ENCODE peak calls at places on chromosomes 7 and 10, in five cellular contexts. One of them, this sample, is unnamed.

GRCh38 chr10:70053212-70053895 is 708 bp downstream of the MACROH2A2 start:
- DNase-seq in neural progenitor cell: peak
- DNase-seq in WTC11: peak
- DNase-seq in nephron progenitor cell: peak
- DNase-seq in RWPE1: peak
- DNase-seq in this sample: no peak

GRCh38 chr7:150909192-150909591 is 56.9 kb downstream of the AOC1 start:
- DNase-seq in neural progenitor cell: no peak
- DNase-seq in RWPE1: no peak
- DNase-seq in nephron progenitor cell: no peak
- DNase-seq in WTC11: no peak
- DNase-seq in this sample: no peak

GRCh38 chr10:4254101-4254994 is 469.3 kb upstream of the KLF6 start:
- DNase-seq in WTC11: no peak
- DNase-seq in nephron progenitor cell: no peak
- DNase-seq in neural progenitor cell: no peak
- DNase-seq in RWPE1: no peak
- DNase-seq in this sample: peak

GRCh38 chr10:112875474-112876267 is 74.4 kb upstream of the TCF7L2 start:
- DNase-seq in WTC11: no peak
- DNase-seq in RWPE1: peak
- DNase-seq in nephron progenitor cell: no peak
- DNase-seq in neural progenitor cell: no peak
- DNase-seq in this sample: no peak

GRCh38 chr7:117021366-117021765 is 68.1 kb downstream of the ST7 start:
- DNase-seq in WTC11: no peak
- DNase-seq in neural progenitor cell: no peak
- DNase-seq in RWPE1: no peak
- DNase-seq in nephron progenitor cell: no peak
- DNase-seq in this sample: no peak

GRCh38 chr10:132836248-132836831 is 50.4 kb upstream of the NKX6-2 start:
- DNase-seq in WTC11: no peak
- DNase-seq in neural progenitor cell: no peak
- DNase-seq in nephron progenitor cell: no peak
- DNase-seq in RWPE1: no peak
- DNase-seq in this sample: no peak

GRCh38 chr10:28838908-28839307 is 161.6 kb downstream of the BAMBI start:
- DNase-seq in RWPE1: no peak
- DNase-seq in neural progenitor cell: no peak
- DNase-seq in nephron progenitor cell: no peak
- DNase-seq in WTC11: no peak
- DNase-seq in this sample: no peak

GRCh38 chr10:32413513-32413912 is 32.4 kb upstream of the CCDC7 start:
- DNase-seq in nephron progenitor cell: no peak
- DNase-seq in neural progenitor cell: no peak
- DNase-seq in WTC11: no peak
- DNase-seq in RWPE1: peak
- DNase-seq in this sample: peak

GRCh38 chr10:6607778-6608177 is 27.7 kb upstream of the PRKCQ start:
- DNase-seq in WTC11: no peak
- DNase-seq in neural progenitor cell: no peak
- DNase-seq in nephron progenitor cell: no peak
- DNase-seq in RWPE1: no peak
- DNase-seq in this sample: no peak

GRCh38 chr7:44637788-44638594 is 31.6 kb downstream of the OGDH start:
- DNase-seq in nephron progenitor cell: no peak
- DNase-seq in WTC11: no peak
- DNase-seq in RWPE1: peak
- DNase-seq in neural progenitor cell: no peak
- DNase-seq in this sample: peak

GRCh38 chr7:75660566-75661215 is 78.0 kb downstream of the HIP1 start:
- DNase-seq in nephron progenitor cell: no peak
- DNase-seq in WTC11: no peak
- DNase-seq in neural progenitor cell: no peak
- DNase-seq in RWPE1: no peak
- DNase-seq in this sample: no peak

GRCh38 chr7:66263936-66264335 is 58.8 kb downstream of the TPST1 start:
- DNase-seq in neural progenitor cell: no peak
- DNase-seq in RWPE1: no peak
- DNase-seq in WTC11: no peak
- DNase-seq in nephron progenitor cell: no peak
- DNase-seq in this sample: no peak

GRCh38 chr7:37448057-37448636 is 517 bp downstream of the ELMO1 start:
- DNase-seq in nephron progenitor cell: no peak
- DNase-seq in neural progenitor cell: peak
- DNase-seq in RWPE1: no peak
- DNase-seq in WTC11: peak
- DNase-seq in this sample: no peak

GRCh38 chr7:23787272-23787671 is 77.3 kb downstream of the STK31 start:
- DNase-seq in WTC11: peak
- DNase-seq in RWPE1: no peak
- DNase-seq in neural progenitor cell: no peak
- DNase-seq in nephron progenitor cell: no peak
- DNase-seq in this sample: no peak

GRCh38 chr10:59234194-59234593 is 57.8 kb downstream of the PHYHIPL start:
- DNase-seq in RWPE1: no peak
- DNase-seq in nephron progenitor cell: no peak
- DNase-seq in neural progenitor cell: no peak
- DNase-seq in WTC11: no peak
- DNase-seq in this sample: no peak

GRCh38 chr7:33932832-33933468 is 27.6 kb downstream of the BMPER start:
- DNase-seq in WTC11: peak
- DNase-seq in neural progenitor cell: peak
- DNase-seq in RWPE1: peak
- DNase-seq in nephron progenitor cell: peak
- DNase-seq in this sample: peak

GRCh38 chr10:79044846-79045245 is 23.9 kb upstream of the ZMIZ1 start:
- DNase-seq in nephron progenitor cell: no peak
- DNase-seq in WTC11: no peak
- DNase-seq in neural progenitor cell: no peak
- DNase-seq in RWPE1: no peak
- DNase-seq in this sample: no peak

GRCh38 chr10:52609071-52609470 is 163.5 kb downstream of the MBL2 start:
- DNase-seq in RWPE1: no peak
- DNase-seq in neural progenitor cell: no peak
- DNase-seq in nephron progenitor cell: no peak
- DNase-seq in WTC11: no peak
- DNase-seq in this sample: no peak

GRCh38 chr10:124978376-124978725 is 36.4 kb downstream of the ZRANB1 start:
- DNase-seq in neural progenitor cell: no peak
- DNase-seq in WTC11: no peak
- DNase-seq in RWPE1: no peak
- DNase-seq in nephron progenitor cell: no peak
- DNase-seq in this sample: no peak

GRCh38 chr10:10642741-10643280 is 374.9 kb upstream of the CELF2 start:
- DNase-seq in RWPE1: no peak
- DNase-seq in WTC11: peak
- DNase-seq in nephron progenitor cell: no peak
- DNase-seq in neural progenitor cell: no peak
- DNase-seq in this sample: no peak

GRCh38 chr10:20274580-20274979 is 458.3 kb downstream of the PLXDC2 start:
- DNase-seq in WTC11: no peak
- DNase-seq in nephron progenitor cell: no peak
- DNase-seq in neural progenitor cell: no peak
- DNase-seq in RWPE1: no peak
- DNase-seq in this sample: no peak

GRCh38 chr10:6494934-6495592 is 85.0 kb downstream of the PRKCQ start:
- DNase-seq in RWPE1: no peak
- DNase-seq in nephron progenitor cell: no peak
- DNase-seq in WTC11: no peak
- DNase-seq in neural progenitor cell: no peak
- DNase-seq in this sample: no peak

GRCh38 chr10:30114871-30115270 is 55.5 kb upstream of the JCAD start:
- DNase-seq in nephron progenitor cell: no peak
- DNase-seq in neural progenitor cell: peak
- DNase-seq in RWPE1: no peak
- DNase-seq in WTC11: no peak
- DNase-seq in this sample: no peak

GRCh38 chr10:90916392-90917110 is 4.3 kb downstream of the ANKRD1 start:
- DNase-seq in neural progenitor cell: no peak
- DNase-seq in WTC11: no peak
- DNase-seq in RWPE1: no peak
- DNase-seq in nephron progenitor cell: no peak
- DNase-seq in this sample: no peak

GRCh38 chr10:1574719-1575118 is 162.6 kb downstream of the ADARB2 start:
- DNase-seq in RWPE1: no peak
- DNase-seq in nephron progenitor cell: no peak
- DNase-seq in neural progenitor cell: no peak
- DNase-seq in WTC11: no peak
- DNase-seq in this sample: no peak

GRCh38 chr10:31099101-31099500 is 67.4 kb upstream of the ZNF438 start:
- DNase-seq in nephron progenitor cell: no peak
- DNase-seq in RWPE1: no peak
- DNase-seq in neural progenitor cell: no peak
- DNase-seq in WTC11: no peak
- DNase-seq in this sample: no peak

GRCh38 chr7:5709347-5709950 is 72.0 kb downstream of the RNF216 start:
- DNase-seq in neural progenitor cell: no peak
- DNase-seq in WTC11: no peak
- DNase-seq in nephron progenitor cell: no peak
- DNase-seq in RWPE1: no peak
- DNase-seq in this sample: peak

GRCh38 chr10:7251696-7252465 is 159.0 kb downstream of the SFMBT2 start:
- DNase-seq in RWPE1: no peak
- DNase-seq in nephron progenitor cell: no peak
- DNase-seq in WTC11: no peak
- DNase-seq in neural progenitor cell: no peak
- DNase-seq in this sample: no peak

GRCh38 chr10:105468769-105469168 is 827.7 kb downstream of the SORCS3 start:
- DNase-seq in WTC11: no peak
- DNase-seq in RWPE1: no peak
- DNase-seq in neural progenitor cell: no peak
- DNase-seq in nephron progenitor cell: no peak
- DNase-seq in this sample: no peak
- TF ChIP-seq CTCF in WTC11: no peak
- TF ChIP-seq CTCF in RWPE1: no peak
- TF ChIP-seq CTCF in neural progenitor cell: no peak
- TF ChIP-seq CTCF in nephron progenitor cell: no peak
- TF ChIP-seq CTCF in this sample: no peak

GRCh38 chr7:100968650-100969049 is 715 bp upstream of the MUC12 start:
- DNase-seq in WTC11: no peak
- DNase-seq in neural progenitor cell: no peak
- DNase-seq in RWPE1: no peak
- DNase-seq in nephron progenitor cell: no peak
- DNase-seq in this sample: no peak

GRCh38 chr7:100974021-100974420 is 4.7 kb downstream of the MUC12 start:
- DNase-seq in RWPE1: no peak
- DNase-seq in nephron progenitor cell: no peak
- DNase-seq in neural progenitor cell: no peak
- DNase-seq in WTC11: no peak
- DNase-seq in this sample: peak

GRCh38 chr7:100969066-100969615 is at the start of gene MUC12:
- DNase-seq in WTC11: no peak
- DNase-seq in RWPE1: no peak
- DNase-seq in neural progenitor cell: no peak
- DNase-seq in nephron progenitor cell: no peak
- DNase-seq in this sample: no peak

GRCh38 chr7:100972002-100972347 is 2.6 kb downstream of the MUC12 start:
- DNase-seq in neural progenitor cell: no peak
- DNase-seq in RWPE1: no peak
- DNase-seq in WTC11: no peak
- DNase-seq in nephron progenitor cell: no peak
- DNase-seq in this sample: no peak

GRCh38 chr7:100971111-100972001 is 2.0 kb downstream of the MUC12 start:
- DNase-seq in nephron progenitor cell: no peak
- DNase-seq in RWPE1: no peak
- DNase-seq in neural progenitor cell: no peak
- DNase-seq in WTC11: no peak
- DNase-seq in this sample: no peak
- TF ChIP-seq CTCF in nephron progenitor cell: no peak
- TF ChIP-seq CTCF in RWPE1: no peak
- TF ChIP-seq CTCF in neural progenitor cell: no peak
- TF ChIP-seq CTCF in WTC11: no peak
- TF ChIP-seq CTCF in this sample: no peak

GRCh38 chr10:12707461-12708185 is 293.9 kb downstream of the CCDC3 start:
- DNase-seq in RWPE1: peak
- DNase-seq in WTC11: peak
- DNase-seq in neural progenitor cell: peak
- DNase-seq in nephron progenitor cell: peak
- DNase-seq in this sample: peak
- TF ChIP-seq CTCF in RWPE1: no peak
- TF ChIP-seq CTCF in WTC11: no peak
- TF ChIP-seq CTCF in neural progenitor cell: peak
- TF ChIP-seq CTCF in nephron progenitor cell: peak
- TF ChIP-seq CTCF in this sample: peak

GRCh38 chr7:40186586-40186985 is 51.8 kb downstream of the SUGCT start:
- DNase-seq in neural progenitor cell: no peak
- DNase-seq in RWPE1: no peak
- DNase-seq in nephron progenitor cell: no peak
- DNase-seq in WTC11: no peak
- DNase-seq in this sample: no peak
- TF ChIP-seq CTCF in neural progenitor cell: no peak
- TF ChIP-seq CTCF in RWPE1: no peak
- TF ChIP-seq CTCF in nephron progenitor cell: no peak
- TF ChIP-seq CTCF in WTC11: no peak
- TF ChIP-seq CTCF in this sample: peak

DNA sequence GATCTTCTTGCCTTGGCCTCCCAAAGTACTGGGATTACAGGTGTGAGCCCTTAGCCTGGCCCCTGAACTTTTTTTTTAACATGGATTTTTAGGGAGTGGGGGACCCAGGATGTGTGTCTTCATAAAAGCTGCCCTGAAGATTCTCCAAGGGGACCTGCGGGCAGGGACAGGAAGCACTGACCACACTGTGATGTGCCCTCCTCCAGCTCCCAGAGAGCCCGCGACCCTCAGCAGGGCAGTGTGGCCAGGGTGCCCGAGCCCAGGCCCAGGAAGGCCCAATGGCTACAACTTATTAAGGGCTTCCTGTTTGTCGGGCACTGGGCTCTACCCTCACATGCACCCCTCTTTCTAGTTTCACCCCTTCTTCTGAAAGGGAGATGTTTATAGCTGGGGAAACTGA is 2.5 kb upstream of the RET start:
- DNase-seq in WTC11: no peak
- DNase-seq in neural progenitor cell: no peak
- DNase-seq in nephron progenitor cell: no peak
- DNase-seq in RWPE1: no peak
- DNase-seq in this sample: no peak
- TF ChIP-seq CTCF in WTC11: no peak
- TF ChIP-seq CTCF in neural progenitor cell: no peak
- TF ChIP-seq CTCF in nephron progenitor cell: no peak
- TF ChIP-seq CTCF in RWPE1: no peak
- TF ChIP-seq CTCF in this sample: no peak

This sample was measured in HFFc6.